ENCODE peak calls at places on chromosomes 2 and 18, in seven cellular contexts. One of them, this sample, is unnamed.

GRCh38 chr2:43676322-43677050 is at the start of gene C1GALT1C1L:
- DNase-seq in GM23248: peak; percentile 63
- DNase-seq in PC-3: no peak
- DNase-seq in hepatocyte: peak; percentile 6
- DNase-seq in DND-41: no peak
- DNase-seq in fibroblast of lung: peak; percentile 60
- DNase-seq in K562: peak; percentile 62
- DNase-seq in this sample: no peak

GRCh38 chr2:28895189-28895893 is 874 bp downstream of the WDR43 start:
- DNase-seq in fibroblast of lung: peak; percentile 24
- DNase-seq in GM23248: peak; percentile 71
- DNase-seq in DND-41: peak; percentile 58
- DNase-seq in PC-3: peak; percentile 69
- DNase-seq in K562: no peak
- DNase-seq in hepatocyte: peak; percentile 65
- DNase-seq in this sample: peak; percentile 82

GRCh38 chr2:7262608-7263228 is 345.5 kb downstream of the RNF144A start:
- DNase-seq in PC-3: no peak
- DNase-seq in fibroblast of lung: no peak
- DNase-seq in GM23248: no peak
- DNase-seq in DND-41: no peak
- DNase-seq in hepatocyte: no peak
- DNase-seq in K562: no peak
- DNase-seq in this sample: no peak

GRCh38 chr2:144519597-144519933 is 354 bp downstream of the ZEB2 start:
- DNase-seq in PC-3: no peak
- DNase-seq in fibroblast of lung: no peak
- DNase-seq in K562: no peak
- DNase-seq in GM23248: no peak
- DNase-seq in hepatocyte: no peak
- DNase-seq in DND-41: no peak
- DNase-seq in this sample: no peak

GRCh38 chr2:196105956-196106355 is 37.3 kb upstream of the DNAH7 start:
- DNase-seq in K562: no peak
- DNase-seq in fibroblast of lung: no peak
- DNase-seq in PC-3: no peak
- DNase-seq in GM23248: peak; percentile 5
- DNase-seq in hepatocyte: no peak
- DNase-seq in DND-41: no peak
- DNase-seq in this sample: peak; percentile 49

GRCh38 chr2:186853871-186854435 is 5.0 kb upstream of the ZSWIM2 start:
- DNase-seq in fibroblast of lung: peak; percentile 37
- DNase-seq in GM23248: peak; percentile 55
- DNase-seq in hepatocyte: no peak
- DNase-seq in PC-3: no peak
- DNase-seq in DND-41: no peak
- DNase-seq in K562: no peak
- DNase-seq in this sample: no peak

GRCh38 chr2:172079838-172080640 is 5.3 kb upstream of the DLX1 start:
- DNase-seq in PC-3: no peak
- DNase-seq in hepatocyte: no peak
- DNase-seq in DND-41: no peak
- DNase-seq in GM23248: no peak
- DNase-seq in K562: no peak
- DNase-seq in fibroblast of lung: no peak
- DNase-seq in this sample: no peak

GRCh38 chr2:64402876-64403275 is 51.1 kb upstream of the LGALSL start:
- DNase-seq in PC-3: peak; percentile 57
- DNase-seq in DND-41: no peak
- DNase-seq in K562: peak; percentile 18
- DNase-seq in GM23248: peak; percentile 32
- DNase-seq in fibroblast of lung: peak; percentile 40
- DNase-seq in hepatocyte: no peak
- DNase-seq in this sample: no peak

GRCh38 chr2:75548036-75548573 is 12.6 kb downstream of the EVA1A start:
- DNase-seq in hepatocyte: no peak
- DNase-seq in K562: no peak
- DNase-seq in fibroblast of lung: peak; percentile 22
- DNase-seq in GM23248: no peak
- DNase-seq in PC-3: no peak
- DNase-seq in DND-41: peak; percentile 54
- DNase-seq in this sample: peak; percentile 52

GRCh38 chr2:180449171-180449570 is 442.1 kb upstream of the CWC22 start:
- DNase-seq in K562: no peak
- DNase-seq in PC-3: no peak
- DNase-seq in GM23248: peak; percentile 35
- DNase-seq in fibroblast of lung: peak; percentile 23
- DNase-seq in hepatocyte: no peak
- DNase-seq in DND-41: no peak
- DNase-seq in this sample: no peak

GRCh38 chr2:207163815-207164747 is 1.7 kb downstream of the KLF7 start:
- DNase-seq in PC-3: peak; percentile 54
- DNase-seq in K562: no peak
- DNase-seq in hepatocyte: peak; percentile 40
- DNase-seq in fibroblast of lung: peak; percentile 58
- DNase-seq in GM23248: peak; percentile 63
- DNase-seq in DND-41: no peak
- DNase-seq in this sample: no peak

GRCh38 chr2:71889991-71890684 is 257.5 kb downstream of the CYP26B1 start:
- DNase-seq in fibroblast of lung: peak; percentile 85
- DNase-seq in PC-3: peak; percentile 31
- DNase-seq in GM23248: peak; percentile 97
- DNase-seq in DND-41: no peak
- DNase-seq in hepatocyte: no peak
- DNase-seq in K562: no peak
- DNase-seq in this sample: no peak

GRCh38 chr18:47604041-47604440 is 326.4 kb downstream of the SMAD2 start:
- DNase-seq in PC-3: no peak
- DNase-seq in fibroblast of lung: no peak
- DNase-seq in hepatocyte: no peak
- DNase-seq in DND-41: no peak
- DNase-seq in K562: no peak
- DNase-seq in GM23248: no peak
- DNase-seq in this sample: peak; percentile 60

GRCh38 chr2:181459646-181460045 is 2.5 kb downstream of the ITGA4 start:
- DNase-seq in GM23248: peak; percentile 54
- DNase-seq in K562: no peak
- DNase-seq in PC-3: no peak
- DNase-seq in hepatocyte: no peak
- DNase-seq in DND-41: no peak
- DNase-seq in fibroblast of lung: peak; percentile 11
- DNase-seq in this sample: peak; percentile 62

GRCh38 chr2:61995515-61995914 is 90.0 kb downstream of the COMMD1 start:
- DNase-seq in fibroblast of lung: no peak
- DNase-seq in PC-3: no peak
- DNase-seq in hepatocyte: no peak
- DNase-seq in GM23248: no peak
- DNase-seq in K562: no peak
- DNase-seq in DND-41: no peak
- DNase-seq in this sample: no peak

GRCh38 chr2:223626713-223627112 is 24.6 kb upstream of the SCG2 start:
- DNase-seq in PC-3: peak; percentile 58
- DNase-seq in fibroblast of lung: peak; percentile 47
- DNase-seq in GM23248: peak; percentile 62
- DNase-seq in DND-41: peak; percentile 59
- DNase-seq in hepatocyte: no peak
- DNase-seq in K562: no peak
- DNase-seq in this sample: no peak

GRCh38 chr2:119490653-119491195 is 33.6 kb downstream of the SCTR start:
- DNase-seq in hepatocyte: peak; percentile 20
- DNase-seq in GM23248: peak; percentile 10
- DNase-seq in PC-3: no peak
- DNase-seq in DND-41: no peak
- DNase-seq in K562: no peak
- DNase-seq in fibroblast of lung: no peak
- DNase-seq in this sample: no peak

GRCh38 chr2:9298583-9298982 is 92.0 kb downstream of the ASAP2 start:
- DNase-seq in K562: no peak
- DNase-seq in hepatocyte: no peak
- DNase-seq in PC-3: no peak
- DNase-seq in DND-41: no peak
- DNase-seq in fibroblast of lung: no peak
- DNase-seq in GM23248: no peak
- DNase-seq in this sample: no peak
- H4K20me1 ChIP-seq in K562: peaks cover 4% of the 10 kb centered on the region
- H4K20me1 ChIP-seq in hepatocyte: no peaks in the 10 kb centered on the region
- H4K20me1 ChIP-seq in PC-3: no peaks in the 10 kb centered on the region
- H4K20me1 ChIP-seq in DND-41: no peaks in the 10 kb centered on the region
- H4K20me1 ChIP-seq in fibroblast of lung: no peaks in the 10 kb centered on the region
- H4K20me1 ChIP-seq in GM23248: peaks cover 4% of the 10 kb centered on the region
- H4K20me1 ChIP-seq in this sample: no peaks in the 10 kb centered on the region

DNA sequence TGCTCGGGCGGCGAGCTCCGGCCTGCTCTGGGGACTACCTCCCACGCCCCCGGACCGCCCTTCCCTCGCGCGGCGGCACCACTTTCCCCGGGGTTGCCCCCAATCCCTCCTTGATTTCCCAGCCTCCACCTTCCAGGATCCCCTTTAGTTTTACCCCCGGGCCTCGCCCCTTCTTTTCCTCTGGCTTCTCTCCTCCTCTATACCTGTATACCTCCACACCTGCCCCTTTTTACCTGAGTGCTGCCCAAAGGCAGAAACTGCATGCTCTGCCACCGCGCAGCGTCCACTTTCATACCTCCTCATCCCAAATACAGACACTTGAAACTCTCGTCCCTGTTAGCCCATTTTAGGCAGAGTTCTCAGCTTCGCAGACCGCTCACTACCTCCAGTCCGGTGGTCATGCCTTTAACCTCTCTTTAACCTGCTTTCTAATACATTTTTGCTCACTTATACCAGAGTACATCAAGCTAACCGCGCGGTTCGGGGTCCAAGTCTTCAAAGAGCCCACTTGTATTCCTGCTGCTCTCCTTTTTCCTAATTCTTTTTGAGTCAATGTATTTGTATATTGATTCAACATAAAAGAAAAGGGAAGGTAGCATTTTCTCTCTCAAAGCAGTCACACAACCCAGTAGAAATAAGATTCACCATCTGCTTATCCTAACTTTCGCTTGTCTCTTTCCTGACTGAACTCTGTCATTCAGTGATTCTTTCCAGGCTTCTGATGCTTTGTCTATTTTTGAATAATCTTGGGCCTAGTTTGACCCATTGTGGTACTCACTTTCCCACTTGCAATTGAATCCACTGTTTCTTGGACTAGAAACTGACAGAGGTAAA is 900 bp downstream of the SPOPL start:
- DNase-seq in PC-3: peak; percentile 39
- DNase-seq in hepatocyte: peak; percentile 21
- DNase-seq in DND-41: no peak
- DNase-seq in GM23248: peak; percentile 39
- DNase-seq in fibroblast of lung: no peak
- DNase-seq in K562: no peak
- DNase-seq in this sample: peak; percentile 68
- H4K20me1 ChIP-seq in PC-3: peaks cover 13% of the 10 kb centered on the region
- H4K20me1 ChIP-seq in hepatocyte: peaks cover 26% of the 10 kb centered on the region
- H4K20me1 ChIP-seq in DND-41: no peaks in the 10 kb centered on the region
- H4K20me1 ChIP-seq in GM23248: no peaks in the 10 kb centered on the region
- H4K20me1 ChIP-seq in fibroblast of lung: no peaks in the 10 kb centered on the region
- H4K20me1 ChIP-seq in K562: peaks cover 4% of the 10 kb centered on the region
- H4K20me1 ChIP-seq in this sample: no peaks in the 10 kb centered on the region

GRCh38 chr18:46550609-46551008 is 106.4 kb downstream of the LOXHD1 start:
- DNase-seq in PC-3: no peak
- DNase-seq in fibroblast of lung: no peak
- DNase-seq in K562: no peak
- DNase-seq in DND-41: no peak
- DNase-seq in hepatocyte: no peak
- DNase-seq in GM23248: no peak
- DNase-seq in this sample: no peak

GRCh38 chr18:46555213-46555612 is 101.8 kb downstream of the LOXHD1 start:
- DNase-seq in GM23248: no peak
- DNase-seq in K562: no peak
- DNase-seq in fibroblast of lung: no peak
- DNase-seq in PC-3: no peak
- DNase-seq in DND-41: no peak
- DNase-seq in hepatocyte: no peak
- DNase-seq in this sample: no peak

GRCh38 chr18:46555724-46556123 is 101.3 kb downstream of the LOXHD1 start:
- DNase-seq in PC-3: peak; percentile 34
- DNase-seq in K562: peak; percentile 53
- DNase-seq in hepatocyte: peak; percentile 28
- DNase-seq in DND-41: peak; percentile 8
- DNase-seq in GM23248: peak; percentile 39
- DNase-seq in fibroblast of lung: no peak
- DNase-seq in this sample: peak; percentile 74

GRCh38 chr18:46556590-46557206 is 100.3 kb downstream of the LOXHD1 start:
- DNase-seq in PC-3: no peak
- DNase-seq in DND-41: no peak
- DNase-seq in K562: no peak
- DNase-seq in hepatocyte: no peak
- DNase-seq in fibroblast of lung: no peak
- DNase-seq in GM23248: no peak
- DNase-seq in this sample: no peak

GRCh38 chr18:46554406-46554805 is 102.6 kb downstream of the LOXHD1 start:
- DNase-seq in K562: no peak
- DNase-seq in fibroblast of lung: no peak
- DNase-seq in PC-3: no peak
- DNase-seq in hepatocyte: no peak
- DNase-seq in GM23248: no peak
- DNase-seq in DND-41: no peak
- DNase-seq in this sample: no peak
- H4K20me1 ChIP-seq in K562: no peaks in the 10 kb centered on the region
- H4K20me1 ChIP-seq in fibroblast of lung: no peaks in the 10 kb centered on the region
- H4K20me1 ChIP-seq in PC-3: no peaks in the 10 kb centered on the region
- H4K20me1 ChIP-seq in hepatocyte: no peaks in the 10 kb centered on the region
- H4K20me1 ChIP-seq in GM23248: no peaks in the 10 kb centered on the region
- H4K20me1 ChIP-seq in DND-41: no peaks in the 10 kb centered on the region
- H4K20me1 ChIP-seq in this sample: no peaks in the 10 kb centered on the region

GRCh38 chr18:48739266-48740067 is 200.6 kb downstream of the CTIF start:
- DNase-seq in fibroblast of lung: no peak
- DNase-seq in K562: no peak
- DNase-seq in GM23248: no peak
- DNase-seq in PC-3: no peak
- DNase-seq in hepatocyte: no peak
- DNase-seq in DND-41: no peak
- DNase-seq in this sample: no peak
- H4K20me1 ChIP-seq in fibroblast of lung: no peaks in the 10 kb centered on the region
- H4K20me1 ChIP-seq in K562: peaks cover 3% of the 10 kb centered on the region
- H4K20me1 ChIP-seq in GM23248: no peaks in the 10 kb centered on the region
- H4K20me1 ChIP-seq in PC-3: no peaks in the 10 kb centered on the region
- H4K20me1 ChIP-seq in hepatocyte: no peaks in the 10 kb centered on the region
- H4K20me1 ChIP-seq in DND-41: no peaks in the 10 kb centered on the region
- H4K20me1 ChIP-seq in this sample: no peaks in the 10 kb centered on the region

GRCh38 chr2:175918935-175919334 is 83.1 kb downstream of the LNPK start:
- DNase-seq in fibroblast of lung: no peak
- DNase-seq in DND-41: no peak
- DNase-seq in GM23248: no peak
- DNase-seq in PC-3: no peak
- DNase-seq in hepatocyte: no peak
- DNase-seq in K562: peak; percentile 17
- DNase-seq in this sample: no peak
- H4K20me1 ChIP-seq in fibroblast of lung: no peaks in the 10 kb centered on the region
- H4K20me1 ChIP-seq in DND-41: no peaks in the 10 kb centered on the region
- H4K20me1 ChIP-seq in GM23248: no peaks in the 10 kb centered on the region
- H4K20me1 ChIP-seq in PC-3: no peaks in the 10 kb centered on the region
- H4K20me1 ChIP-seq in hepatocyte: no peaks in the 10 kb centered on the region
- H4K20me1 ChIP-seq in K562: no peaks in the 10 kb centered on the region
- H4K20me1 ChIP-seq in this sample: no peaks in the 10 kb centered on the region

GRCh38 chr2:130346741-130347066 is 4.0 kb downstream of the IMP4 start:
- DNase-seq in GM23248: no peak
- DNase-seq in fibroblast of lung: no peak
- DNase-seq in hepatocyte: no peak
- DNase-seq in DND-41: no peak
- DNase-seq in K562: no peak
- DNase-seq in PC-3: no peak
- DNase-seq in this sample: no peak
- H4K20me1 ChIP-seq in GM23248: no peaks in the 10 kb centered on the region
- H4K20me1 ChIP-seq in fibroblast of lung: no peaks in the 10 kb centered on the region
- H4K20me1 ChIP-seq in hepatocyte: no peaks in the 10 kb centered on the region
- H4K20me1 ChIP-seq in DND-41: peaks cover 25% of the 10 kb centered on the region
- H4K20me1 ChIP-seq in K562: no peaks in the 10 kb centered on the region
- H4K20me1 ChIP-seq in PC-3: peaks cover 10% of the 10 kb centered on the region
- H4K20me1 ChIP-seq in this sample: no peaks in the 10 kb centered on the region

This sample was measured in Karpas-422.